ENCODE peak calls at places on chromosomes 7 and 10, in seven cellular contexts. One of them, this sample, is unnamed. For H3K27me3 and H3K36me3, the result is how much of the 10 kb centered on the place peaks cover.

GRCh38 chr10:131533846-131534526 is 222.5 kb upstream of the TCERG1L start:
- DNase-seq in ascending aorta: no peak
- DNase-seq in tibial artery: no peak
- DNase-seq in uterus: no peak
- DNase-seq in cardiac muscle cell: no peak
- DNase-seq in GM23248: peak
- DNase-seq in CD8-positive, alpha-beta T cell: no peak
- DNase-seq in this sample: no peak

GRCh38 chr7:135620980-135621850 is 41.1 kb upstream of the STMP1 start:
- DNase-seq in CD8-positive, alpha-beta T cell: peak
- DNase-seq in ascending aorta: no peak
- DNase-seq in uterus: no peak
- DNase-seq in GM23248: peak
- DNase-seq in tibial artery: peak
- DNase-seq in cardiac muscle cell: peak
- DNase-seq in this sample: peak

GRCh38 chr10:103546401-103546800 is 52.9 kb downstream of the NEURL1 start:
- DNase-seq in uterus: no peak
- DNase-seq in ascending aorta: no peak
- DNase-seq in cardiac muscle cell: no peak
- DNase-seq in CD8-positive, alpha-beta T cell: no peak
- DNase-seq in GM23248: no peak
- DNase-seq in tibial artery: no peak
- DNase-seq in this sample: no peak

GRCh38 chr10:57247271-57247670 is 886.2 kb upstream of the ZWINT start:
- DNase-seq in ascending aorta: no peak
- DNase-seq in cardiac muscle cell: no peak
- DNase-seq in tibial artery: no peak
- DNase-seq in GM23248: no peak
- DNase-seq in uterus: no peak
- DNase-seq in CD8-positive, alpha-beta T cell: no peak
- DNase-seq in this sample: no peak

GRCh38 chr7:44277851-44278250 is 47.5 kb downstream of the CAMK2B start:
- DNase-seq in ascending aorta: peak
- DNase-seq in tibial artery: no peak
- DNase-seq in cardiac muscle cell: peak
- DNase-seq in CD8-positive, alpha-beta T cell: no peak
- DNase-seq in GM23248: peak
- DNase-seq in uterus: no peak
- DNase-seq in this sample: peak

GRCh38 chr7:42197391-42197790 is 39.6 kb downstream of the GLI3 start:
- DNase-seq in cardiac muscle cell: peak
- DNase-seq in CD8-positive, alpha-beta T cell: no peak
- DNase-seq in ascending aorta: no peak
- DNase-seq in GM23248: no peak
- DNase-seq in tibial artery: no peak
- DNase-seq in uterus: no peak
- DNase-seq in this sample: no peak

GRCh38 chr7:78879206-78879605 is 574.3 kb downstream of the MAGI2 start:
- DNase-seq in GM23248: no peak
- DNase-seq in tibial artery: no peak
- DNase-seq in CD8-positive, alpha-beta T cell: no peak
- DNase-seq in cardiac muscle cell: no peak
- DNase-seq in uterus: no peak
- DNase-seq in ascending aorta: no peak
- DNase-seq in this sample: no peak

GRCh38 chr10:71396084-71396713 is 521 bp upstream of the CDH23 start:
- DNase-seq in cardiac muscle cell: peak
- DNase-seq in tibial artery: peak
- DNase-seq in uterus: peak
- DNase-seq in ascending aorta: no peak
- DNase-seq in GM23248: peak
- DNase-seq in CD8-positive, alpha-beta T cell: peak
- DNase-seq in this sample: no peak

GRCh38 chr10:109668137-109668536 is 255.2 kb downstream of the XPNPEP1 start:
- DNase-seq in GM23248: no peak
- DNase-seq in CD8-positive, alpha-beta T cell: no peak
- DNase-seq in tibial artery: no peak
- DNase-seq in cardiac muscle cell: no peak
- DNase-seq in uterus: no peak
- DNase-seq in ascending aorta: no peak
- DNase-seq in this sample: no peak

GRCh38 chr10:69418052-69418752 is 1.5 kb upstream of the TACR2 start:
- DNase-seq in uterus: no peak
- DNase-seq in CD8-positive, alpha-beta T cell: no peak
- DNase-seq in ascending aorta: no peak
- DNase-seq in tibial artery: no peak
- DNase-seq in GM23248: no peak
- DNase-seq in cardiac muscle cell: no peak
- DNase-seq in this sample: no peak

GRCh38 chr10:32005050-32005449 is 51.2 kb downstream of the KIF5B start:
- DNase-seq in uterus: no peak
- DNase-seq in GM23248: peak
- DNase-seq in ascending aorta: no peak
- DNase-seq in cardiac muscle cell: peak
- DNase-seq in tibial artery: no peak
- DNase-seq in CD8-positive, alpha-beta T cell: peak
- DNase-seq in this sample: no peak

GRCh38 chr7:123763191-123763661 is 14.4 kb upstream of the WASL start:
- DNase-seq in uterus: no peak
- DNase-seq in ascending aorta: no peak
- DNase-seq in GM23248: no peak
- DNase-seq in tibial artery: no peak
- DNase-seq in cardiac muscle cell: no peak
- DNase-seq in CD8-positive, alpha-beta T cell: no peak
- DNase-seq in this sample: no peak

GRCh38 chr7:10474048-10474447 is 499.6 kb upstream of the PHF14 start:
- DNase-seq in CD8-positive, alpha-beta T cell: no peak
- DNase-seq in ascending aorta: no peak
- DNase-seq in cardiac muscle cell: no peak
- DNase-seq in uterus: no peak
- DNase-seq in tibial artery: no peak
- DNase-seq in GM23248: no peak
- DNase-seq in this sample: no peak

GRCh38 chr7:41559426-41559825 is 143.5 kb downstream of the INHBA start:
- DNase-seq in tibial artery: no peak
- DNase-seq in cardiac muscle cell: no peak
- DNase-seq in uterus: no peak
- DNase-seq in CD8-positive, alpha-beta T cell: no peak
- DNase-seq in ascending aorta: no peak
- DNase-seq in GM23248: no peak
- DNase-seq in this sample: no peak

GRCh38 chr10:3068968-3069737 is 1.8 kb downstream of the PFKP start:
- DNase-seq in GM23248: peak
- DNase-seq in cardiac muscle cell: peak
- DNase-seq in uterus: no peak
- DNase-seq in tibial artery: no peak
- DNase-seq in CD8-positive, alpha-beta T cell: peak
- DNase-seq in ascending aorta: no peak
- DNase-seq in this sample: peak

GRCh38 chr7:44994877-44995554 is 5.0 kb upstream of the CCM2 start:
- DNase-seq in ascending aorta: no peak
- DNase-seq in tibial artery: no peak
- DNase-seq in cardiac muscle cell: no peak
- DNase-seq in CD8-positive, alpha-beta T cell: no peak
- DNase-seq in uterus: no peak
- DNase-seq in GM23248: no peak
- DNase-seq in this sample: no peak

GRCh38 chr10:114252097-114252496 is 13.0 kb downstream of the VWA2 start:
- DNase-seq in GM23248: no peak
- DNase-seq in ascending aorta: no peak
- DNase-seq in uterus: no peak
- DNase-seq in cardiac muscle cell: no peak
- DNase-seq in tibial artery: no peak
- DNase-seq in CD8-positive, alpha-beta T cell: no peak
- DNase-seq in this sample: no peak

GRCh38 chr7:111982804-111983203 is 223.4 kb downstream of the DOCK4 start:
- DNase-seq in ascending aorta: no peak
- DNase-seq in cardiac muscle cell: peak
- DNase-seq in uterus: no peak
- DNase-seq in CD8-positive, alpha-beta T cell: no peak
- DNase-seq in GM23248: no peak
- DNase-seq in tibial artery: no peak
- DNase-seq in this sample: no peak

GRCh38 chr7:43302773-43303172 is 190.3 kb downstream of the HECW1 start:
- DNase-seq in uterus: no peak
- DNase-seq in tibial artery: no peak
- DNase-seq in GM23248: no peak
- DNase-seq in CD8-positive, alpha-beta T cell: no peak
- DNase-seq in cardiac muscle cell: no peak
- DNase-seq in ascending aorta: no peak
- DNase-seq in this sample: no peak

GRCh38 chr10:109149666-109150350 is 773.5 kb downstream of the XPNPEP1 start:
- DNase-seq in ascending aorta: no peak
- DNase-seq in GM23248: no peak
- DNase-seq in cardiac muscle cell: no peak
- DNase-seq in CD8-positive, alpha-beta T cell: no peak
- DNase-seq in uterus: no peak
- DNase-seq in tibial artery: no peak
- DNase-seq in this sample: no peak

GRCh38 chr7:117010375-117011133 is 57.3 kb downstream of the ST7 start:
- DNase-seq in CD8-positive, alpha-beta T cell: no peak
- DNase-seq in uterus: no peak
- DNase-seq in GM23248: peak
- DNase-seq in tibial artery: no peak
- DNase-seq in cardiac muscle cell: no peak
- DNase-seq in ascending aorta: no peak
- DNase-seq in this sample: no peak

GRCh38 chr7:93551931-93552330 is 22.6 kb downstream of the CALCR start:
- DNase-seq in cardiac muscle cell: no peak
- DNase-seq in ascending aorta: no peak
- DNase-seq in uterus: no peak
- DNase-seq in tibial artery: no peak
- DNase-seq in CD8-positive, alpha-beta T cell: no peak
- DNase-seq in GM23248: no peak
- DNase-seq in this sample: no peak

GRCh38 chr10:113026679-113027078 is 76.6 kb downstream of the TCF7L2 start:
- DNase-seq in GM23248: peak
- DNase-seq in ascending aorta: no peak
- DNase-seq in uterus: no peak
- DNase-seq in tibial artery: no peak
- DNase-seq in cardiac muscle cell: no peak
- DNase-seq in CD8-positive, alpha-beta T cell: no peak
- DNase-seq in this sample: no peak

GRCh38 chr7:135333946-135334345 is 100.3 kb downstream of the STRA8 start:
- DNase-seq in uterus: no peak
- DNase-seq in tibial artery: no peak
- DNase-seq in CD8-positive, alpha-beta T cell: no peak
- DNase-seq in cardiac muscle cell: no peak
- DNase-seq in GM23248: no peak
- DNase-seq in ascending aorta: no peak
- DNase-seq in this sample: no peak

GRCh38 chr7:121395494-121395960 is 581 bp downstream of the FAM3C start:
- DNase-seq in ascending aorta: no peak
- DNase-seq in GM23248: peak
- DNase-seq in CD8-positive, alpha-beta T cell: peak
- DNase-seq in tibial artery: peak
- DNase-seq in uterus: no peak
- DNase-seq in cardiac muscle cell: peak
- DNase-seq in this sample: peak

GRCh38 chr7:108454317-108454673 is 1.9 kb downstream of the NRCAM start:
- DNase-seq in cardiac muscle cell: no peak
- DNase-seq in tibial artery: no peak
- DNase-seq in ascending aorta: no peak
- DNase-seq in CD8-positive, alpha-beta T cell: no peak
- DNase-seq in uterus: no peak
- DNase-seq in GM23248: no peak
- DNase-seq in this sample: no peak
- H3K4me3 ChIP-seq in cardiac muscle cell: peak
- H3K4me3 ChIP-seq in tibial artery: peak
- H3K4me3 ChIP-seq in ascending aorta: peak
- H3K4me3 ChIP-seq in CD8-positive, alpha-beta T cell: peak
- H3K4me3 ChIP-seq in uterus: peak
- H3K4me3 ChIP-seq in GM23248: peak
- H3K4me3 ChIP-seq in this sample: no peak

DNA sequence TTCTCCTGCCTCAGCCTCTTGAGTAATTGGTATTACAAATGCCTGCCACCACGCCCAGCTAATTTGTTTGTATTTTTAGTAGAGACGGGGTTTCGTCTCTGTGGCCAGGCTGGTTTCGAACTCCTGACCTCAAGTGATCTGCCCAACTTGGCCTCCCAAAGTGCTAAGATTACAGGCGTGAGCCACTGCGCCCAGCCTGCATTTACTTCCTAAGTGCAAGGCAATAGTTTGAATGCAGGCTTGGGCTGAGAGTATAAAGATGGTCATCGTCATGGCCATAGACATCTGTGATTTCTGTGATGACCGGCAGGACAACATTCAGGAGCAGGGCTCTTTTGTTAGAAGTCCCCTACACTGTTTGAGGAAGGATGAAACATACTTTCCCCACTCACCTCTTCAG is 393.9 kb upstream of the SHH start:
- DNase-seq in uterus: no peak
- DNase-seq in CD8-positive, alpha-beta T cell: no peak
- DNase-seq in GM23248: no peak
- DNase-seq in cardiac muscle cell: no peak
- DNase-seq in ascending aorta: no peak
- DNase-seq in tibial artery: no peak
- DNase-seq in this sample: no peak
- H3K27me3 ChIP-seq in uterus: under half
- H3K27me3 ChIP-seq in CD8-positive, alpha-beta T cell: under half
- H3K27me3 ChIP-seq in GM23248: under half
- H3K27me3 ChIP-seq in cardiac muscle cell: under half
- H3K27me3 ChIP-seq in ascending aorta: under half
- H3K27me3 ChIP-seq in tibial artery: under half
- H3K27me3 ChIP-seq in this sample: under half

GRCh38 chr10:128178319-128178937 is 52.2 kb upstream of the MKI67 start:
- DNase-seq in cardiac muscle cell: peak
- DNase-seq in ascending aorta: no peak
- DNase-seq in CD8-positive, alpha-beta T cell: peak
- DNase-seq in tibial artery: no peak
- DNase-seq in uterus: no peak
- DNase-seq in GM23248: peak
- DNase-seq in this sample: peak
- H3K36me3 ChIP-seq in cardiac muscle cell: under half
- H3K36me3 ChIP-seq in ascending aorta: under half
- H3K36me3 ChIP-seq in CD8-positive, alpha-beta T cell: under half
- H3K36me3 ChIP-seq in tibial artery: under half
- H3K36me3 ChIP-seq in uterus: under half
- H3K36me3 ChIP-seq in GM23248: under half
- H3K36me3 ChIP-seq in this sample: under half

DNA sequence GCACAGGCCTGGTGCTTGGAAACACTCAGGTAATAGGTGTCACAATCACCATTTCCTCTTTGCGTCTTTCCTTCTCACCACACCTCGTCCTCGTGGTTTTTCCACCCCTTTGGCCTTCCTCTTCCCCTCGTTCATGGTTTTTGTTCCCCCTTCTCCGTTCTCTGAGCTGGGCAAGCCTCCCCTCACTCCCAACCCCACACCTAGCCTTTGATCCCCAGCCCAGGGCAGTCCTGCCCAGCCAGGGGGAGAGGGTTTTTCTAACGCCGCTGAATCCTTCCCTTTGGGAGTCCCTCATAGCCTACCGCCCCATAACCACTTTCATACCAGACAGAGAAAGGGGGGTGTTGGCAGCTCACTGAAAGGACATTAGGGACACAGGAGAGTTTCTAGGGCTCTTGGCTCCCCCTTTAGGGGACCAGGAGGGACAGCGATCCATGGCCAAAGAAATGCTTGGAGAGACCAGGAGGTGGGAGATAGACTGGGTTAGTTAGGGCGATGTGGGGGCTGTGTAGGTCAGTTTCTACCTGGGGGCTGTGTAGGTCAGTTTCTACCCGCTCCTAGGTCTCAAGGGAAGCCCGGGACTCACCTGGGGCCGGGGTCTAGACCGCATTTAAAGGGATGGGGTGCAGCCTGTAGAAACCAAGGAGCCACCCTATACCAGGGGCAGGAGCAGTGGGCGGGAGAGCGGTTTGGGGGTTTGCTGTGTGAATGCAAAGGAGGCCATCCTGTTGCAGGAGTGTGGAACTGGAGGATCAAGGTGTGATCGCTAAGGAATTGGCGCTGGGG is 1.4 kb downstream of the EPHB4 start:
- DNase-seq in tibial artery: no peak
- DNase-seq in CD8-positive, alpha-beta T cell: no peak
- DNase-seq in ascending aorta: no peak
- DNase-seq in uterus: no peak
- DNase-seq in GM23248: peak
- DNase-seq in cardiac muscle cell: peak
- DNase-seq in this sample: no peak
- H3K4me3 ChIP-seq in tibial artery: peak
- H3K4me3 ChIP-seq in CD8-positive, alpha-beta T cell: no peak
- H3K4me3 ChIP-seq in ascending aorta: peak
- H3K4me3 ChIP-seq in uterus: peak
- H3K4me3 ChIP-seq in GM23248: peak
- H3K4me3 ChIP-seq in cardiac muscle cell: peak
- H3K4me3 ChIP-seq in this sample: peak

This sample was measured in MG63.